ENCODE peak calls at places on chromosomes 3 and 15, in nine cellular contexts. W, T, Z, J, I, P, Y, E and A are unnamed samples. For H3K4me1, the result is how much of the 10 kb centered on the place peaks cover.

GRCh38 chr15:31528846-31529245 is 202.2 kb downstream of the KLF13 start:
- DNase-seq in W (no peak), T (no peak), Y (no peak), Z (no peak), I (no peak), E (no peak), P (no peak), J (no peak), A (no peak)

GRCh38 chr3:178900244-178900643 is 171.4 kb downstream of the ZMAT3 start:
- DNase-seq in Z (no peak), W (no peak), P (no peak), I (no peak), J (no peak), T (no peak), Y (no peak), E (no peak), A (no peak)

GRCh38 chr15:37041042-37041441 is 59.3 kb downstream of the MEIS2 start:
- DNase-seq in E (no peak), T (no peak), I (no peak), J (no peak), P (no peak), Z (no peak), Y (no peak), W (no peak), A (no peak)

GRCh38 chr3:41111011-41111410 is 88.3 kb upstream of the CTNNB1 start:
- DNase-seq in Y (no peak), W (no peak), J (no peak), P (no peak), T (no peak), Z (no peak), E (no peak), I (no peak), A (no peak)

GRCh38 chr15:101198820-101199219 is 53.0 kb downstream of the CHSY1 start:
- DNase-seq in E (no peak), T (no peak), Z (no peak), I (no peak), J (no peak), Y (no peak), W (no peak), P (no peak), A (no peak)

GRCh38 chr3:77411990-77412389 is 372.1 kb downstream of the ROBO2 start:
- DNase-seq in P (no peak), Y (no peak), J (no peak), Z (no peak), W (no peak), I (no peak), E (peak), T (no peak), A (no peak)

GRCh38 chr3:31937225-31937624 is 43.8 kb downstream of the OSBPL10 start:
- DNase-seq in W (no peak), Y (no peak), P (no peak), Z (no peak), J (no peak), T (no peak), I (no peak), E (peak), A (no peak)

GRCh38 chr15:65382146-65382491 is 4.3 kb upstream of the IGDCC3 start:
- DNase-seq in I (no peak), T (no peak), Y (no peak), Z (no peak), J (no peak), P (no peak), W (no peak), E (no peak), A (no peak)

GRCh38 chr3:168155207-168155785 is 59.6 kb upstream of the GOLIM4 start:
- DNase-seq in Y (no peak), E (no peak), Z (no peak), T (no peak), W (no peak), J (no peak), I (no peak), P (no peak), A (peak)

DNA sequence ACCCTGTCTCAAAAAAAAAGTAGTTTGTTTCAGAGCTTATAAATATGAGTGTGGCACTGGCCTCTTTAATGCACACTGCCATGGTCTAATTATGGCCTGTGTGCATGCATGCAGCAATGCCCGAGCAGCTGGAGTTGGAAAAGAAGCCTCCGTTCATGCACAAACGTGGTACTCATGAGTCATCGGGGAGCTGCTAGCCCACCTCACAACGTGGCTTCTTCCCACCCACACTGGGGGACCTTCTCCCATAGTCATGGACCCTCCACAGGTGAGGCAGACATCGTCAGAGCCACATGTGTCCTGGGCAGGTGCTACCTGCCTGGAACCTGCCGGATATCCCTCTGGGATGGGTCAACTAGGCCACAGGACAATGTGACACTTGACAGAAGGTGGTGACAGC is 66.7 kb downstream of the ATP10A start:
- DNase-seq in E (no peak), W (no peak), T (peak), Y (no peak), Z (no peak), J (no peak), I (no peak), P (no peak), A (no peak)
- H3K27ac ChIP-seq in E (no peak), W (no peak), T (no peak), Y (peak), Z (no peak), J (no peak), I (no peak), P (no peak), A (no peak)

GRCh38 chr3:195209083-195209835 is 61.7 kb downstream of the XXYLT1 start:
- DNase-seq in W (peak), Y (no peak), Z (peak), I (no peak), P (peak), T (no peak), J (no peak), E (no peak), A (no peak)

GRCh38 chr3:195207056-195207455 is 63.9 kb downstream of the XXYLT1 start:
- DNase-seq in T (no peak), Z (no peak), E (no peak), Y (no peak), I (no peak), J (no peak), P (peak), W (no peak), A (no peak)

GRCh38 chr3:195208631-195209030 is 62.3 kb downstream of the XXYLT1 start:
- DNase-seq in E (no peak), P (peak), Z (no peak), T (no peak), J (no peak), W (no peak), I (no peak), Y (no peak), A (no peak)

GRCh38 chr3:195207731-195208130 is 63.2 kb downstream of the XXYLT1 start:
- DNase-seq in I (no peak), Z (no peak), J (no peak), E (no peak), T (no peak), P (peak), W (no peak), Y (no peak), A (no peak)

DNA sequence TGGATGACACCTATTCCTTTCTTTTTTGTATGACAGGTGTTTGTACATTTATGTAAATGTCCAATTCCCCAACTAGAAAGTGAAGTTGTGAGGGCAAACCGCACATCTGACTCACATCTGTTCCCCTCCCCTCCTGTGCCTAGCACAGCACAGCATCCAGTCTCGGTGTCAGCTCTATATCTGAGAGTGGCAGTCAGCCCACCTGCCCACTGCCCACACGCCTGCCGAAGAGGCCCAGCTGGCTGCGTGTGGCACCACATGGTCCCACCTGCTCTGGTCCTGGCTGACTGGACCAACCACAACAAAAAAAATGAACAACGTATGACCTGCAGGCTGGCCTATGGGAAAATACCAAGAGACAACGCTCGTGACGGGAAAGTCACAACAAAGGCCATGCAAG is 62.8 kb downstream of the XXYLT1 start:
- DNase-seq in I (peak), W (no peak), P (peak), T (no peak), E (no peak), J (no peak), Z (no peak), Y (no peak), A (no peak)
- H3K4me1 ChIP-seq in I (under half), W (under half), P (under half), T (under half), E (under half), J (under half), Z (under half), Y (half or more), A (under half)

GRCh38 chr3:118245312-118245711 is 789.3 kb downstream of the IGSF11 start:
- DNase-seq in J (no peak), T (no peak), Y (no peak), I (no peak), E (no peak), Z (no peak), W (no peak), P (no peak), A (no peak)

GRCh38 chr3:118239253-118239652 is 795.4 kb downstream of the IGSF11 start:
- DNase-seq in Z (no peak), W (no peak), E (no peak), J (no peak), P (no peak), T (no peak), Y (no peak), I (no peak), A (no peak)

DNA sequence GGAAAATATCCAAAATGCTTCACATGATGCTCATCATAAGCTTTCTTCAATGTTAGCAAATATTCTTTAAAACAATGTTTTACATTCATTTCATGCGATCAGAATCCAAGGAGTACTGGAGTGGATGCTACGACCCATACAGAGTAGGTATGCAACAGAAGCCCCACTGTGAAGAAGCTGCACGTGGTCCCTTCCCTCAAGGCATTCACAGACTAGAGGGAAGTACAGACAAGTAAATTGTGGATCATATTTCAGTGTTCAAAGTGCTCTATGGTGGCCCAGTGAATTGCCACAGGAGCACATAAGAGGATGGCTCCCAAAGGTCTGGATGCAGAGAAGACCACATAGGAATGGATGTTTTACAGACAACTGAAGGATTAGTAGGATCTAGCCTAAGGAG is 789.9 kb downstream of the IGSF11 start:
- DNase-seq in J (no peak), T (no peak), Z (no peak), E (no peak), I (no peak), P (no peak), Y (no peak), W (no peak), A (no peak)
- H3K27ac ChIP-seq in J (no peak), T (no peak), Z (no peak), E (no peak), I (no peak), P (no peak), Y (no peak), W (no peak), A (no peak)

GRCh38 chr15:50883903-50884302 is 24.6 kb upstream of the AP4E1 start:
- DNase-seq in Z (no peak), Y (no peak), W (no peak), E (peak), I (peak), P (no peak), J (no peak), T (no peak), A (no peak)

GRCh38 chr15:50880221-50880620 is 28.3 kb upstream of the AP4E1 start:
- DNase-seq in J (no peak), I (no peak), T (no peak), Y (no peak), Z (no peak), E (no peak), P (no peak), W (no peak), A (no peak)

GRCh38 chr15:50879016-50879415 is 29.5 kb upstream of the AP4E1 start:
- DNase-seq in J (no peak), Y (no peak), W (no peak), P (no peak), T (no peak), E (no peak), Z (no peak), I (no peak), A (no peak)

GRCh38 chr15:50881121-50882048 is 27.1 kb upstream of the AP4E1 start:
- DNase-seq in W (no peak), I (no peak), T (no peak), P (no peak), E (no peak), J (no peak), Y (no peak), Z (no peak), A (no peak)

GRCh38 chr15:50880651-50881114 is 27.8 kb upstream of the AP4E1 start:
- DNase-seq in E (peak), T (no peak), Z (no peak), I (no peak), Y (no peak), J (peak), P (no peak), W (no peak), A (no peak)
- H3K4me1 ChIP-seq in E (under half), T (under half), Z (under half), I (under half), Y (under half), J (under half), P (under half), W (under half), A (under half)